ENCODE peak calls at places on chromosomes 3 and 15, in ten cellular contexts. Z is aorta, U is neuronal stem cell, C is Panc1, Y is pancreas, P is HepG2, Q is endodermal cell, X is HAP-1, F is lower lobe of right lung, V is body of pancreas. T is an unnamed sample. For H3K4me1 and H3K36me3, the result is how much of the 10 kb centered on the place peaks cover.

GRCh38 chr3:179258820-179259219 is 7.9 kb upstream of the KCNMB3 start:
- DNase-seq in V (no peak), C (no peak), X (no peak), F (no peak), U (no peak), Y (no peak), Z (no peak), Q (no peak), P (no peak), T (no peak)

GRCh38 chr3:183254816-183255730 is 2.0 kb downstream of the B3GNT5 start:
- DNase-seq in F (no peak), P (no peak), Y (no peak), Q (no peak), V (no peak), C (no peak), U (no peak), Z (no peak), X (peak), T (no peak)

GRCh38 chr3:115436767-115437301 is 186.5 kb upstream of the GAP43 start:
- DNase-seq in P (peak), Y (no peak), Q (peak), U (no peak), V (no peak), C (no peak), X (no peak), F (no peak), Z (peak), T (no peak)

GRCh38 chr3:159620873-159621272 is 367.8 kb upstream of the IL12A start:
- DNase-seq in V (no peak), U (no peak), Y (no peak), P (no peak), Z (no peak), X (no peak), Q (no peak), F (no peak), C (peak), T (no peak)

GRCh38 chr15:77818484-77819270 is 186.0 kb upstream of the LINGO1 start:
- DNase-seq in U (no peak), C (no peak), Q (peak), P (no peak), V (no peak), F (no peak), X (peak), Z (no peak), Y (no peak), T (no peak)

GRCh38 chr3:87088984-87089841 is 98.3 kb upstream of the VGLL3 start:
- DNase-seq in X (no peak), Y (peak), U (no peak), Q (no peak), F (peak), P (no peak), Z (peak), V (peak), C (peak), T (no peak)

GRCh38 chr3:150737874-150738679 is 24.9 kb downstream of the SIAH2 start:
- DNase-seq in Q (peak), X (no peak), Z (no peak), P (peak), C (no peak), V (peak), Y (no peak), U (no peak), F (no peak), T (no peak)

GRCh38 chr3:94965867-94966471 is 903.1 kb downstream of the NSUN3 start:
- DNase-seq in U (no peak), F (no peak), C (no peak), X (no peak), Z (no peak), Q (no peak), V (no peak), P (no peak), Y (no peak), T (no peak)

GRCh38 chr3:24493951-24494615 is 567 bp downstream of the THRB start:
- DNase-seq in P (peak), X (peak), F (peak), Q (peak), U (peak), Z (peak), Y (peak), C (no peak), V (peak), T (no peak)

GRCh38 chr15:60074181-60074885 is 70.2 kb downstream of the FOXB1 start:
- DNase-seq in U (no peak), Z (no peak), V (no peak), P (no peak), F (no peak), Y (no peak), Q (no peak), C (no peak), X (no peak), T (no peak)

GRCh38 chr3:159548675-159549335 is 439.8 kb upstream of the IL12A start:
- DNase-seq in C (no peak), Y (no peak), P (no peak), X (no peak), V (no peak), U (no peak), Z (no peak), Q (no peak), F (no peak), T (no peak)

GRCh38 chr3:69239063-69239462 is 116.7 kb upstream of the LMOD3 start:
- DNase-seq in Y (no peak), V (no peak), Q (no peak), X (no peak), Z (no peak), U (no peak), P (no peak), F (no peak), C (no peak), T (no peak)

GRCh38 chr3:146594843-146595482 is 10.2 kb downstream of the PLSCR5 start:
- DNase-seq in F (no peak), P (peak), U (no peak), X (peak), V (no peak), Y (no peak), Q (no peak), Z (no peak), C (no peak), T (no peak)

GRCh38 chr3:195082811-195083210 is 188.1 kb downstream of the XXYLT1 start:
- DNase-seq in U (no peak), V (no peak), Z (peak), F (peak), Q (no peak), C (no peak), X (no peak), Y (peak), P (no peak), T (no peak)

GRCh38 chr3:194276768-194277546 is 74.2 kb downstream of the CPN2 start:
- DNase-seq in Z (peak), F (peak), Q (peak), C (no peak), V (peak), U (no peak), P (no peak), Y (peak), X (no peak), T (no peak)

GRCh38 chr3:81218023-81218422 is 543.4 kb downstream of the GBE1 start:
- DNase-seq in C (no peak), Q (peak), X (peak), V (no peak), P (peak), Y (no peak), F (no peak), Z (no peak), U (peak), T (no peak)

GRCh38 chr15:63015618-63016017 is 26.9 kb upstream of the TPM1 start:
- DNase-seq in C (peak), Q (no peak), Y (no peak), V (no peak), Z (peak), U (no peak), F (no peak), P (no peak), X (no peak), T (no peak)

GRCh38 chr3:16026753-16027152 is 147.7 kb upstream of the GALNT15 start:
- DNase-seq in Z (no peak), P (no peak), Q (no peak), U (no peak), V (no peak), F (no peak), X (no peak), C (no peak), Y (no peak), T (no peak)

GRCh38 chr3:87288486-87288885 is 12.1 kb upstream of the POU1F1 start:
- DNase-seq in U (no peak), Q (no peak), P (no peak), V (no peak), C (no peak), Z (no peak), F (no peak), X (no peak), Y (no peak), T (no peak)

GRCh38 chr3:161221881-161222600 is 930 bp downstream of the NMD3 start:
- DNase-seq in C (no peak), Y (no peak), V (peak), Q (no peak), F (peak), P (no peak), X (no peak), U (no peak), Z (peak), T (no peak)

GRCh38 chr3:69819283-69819682 is 80.0 kb downstream of the MITF start:
- DNase-seq in U (no peak), Q (no peak), F (no peak), Y (no peak), V (no peak), Z (no peak), C (no peak), X (no peak), P (no peak), T (no peak)

GRCh38 chr15:51450001-51450400 is 108.5 kb downstream of the GLDN start:
- DNase-seq in Q (no peak), X (no peak), F (no peak), U (no peak), V (peak), P (peak), C (no peak), Z (no peak), Y (no peak), T (no peak)

GRCh38 chr3:195893121-195893449 is 15.3 kb downstream of the TNK2 start:
- DNase-seq in F (no peak), U (no peak), Q (no peak), X (no peak), Y (peak), C (no peak), Z (peak), V (peak), P (no peak), T (no peak)

GRCh38 chr15:40286794-40287193 is 3.9 kb upstream of the ANKRD63 start:
- DNase-seq in U (no peak), F (no peak), C (no peak), V (no peak), P (no peak), Q (no peak), X (no peak), Z (no peak), Y (no peak), T (no peak)

GRCh38 chr3:150956376-150956775 is 16.2 kb downstream of the CLRN1 start:
- DNase-seq in U (no peak), Q (no peak), C (no peak), V (no peak), P (no peak), X (no peak), Y (no peak), Z (no peak), F (no peak), T (no peak)

GRCh38 chr15:101619615-101619865 is 32.6 kb downstream of the TM2D3 start:
- DNase-seq in Z (no peak), Y (no peak), X (no peak), C (no peak), V (no peak), P (no peak), Q (no peak), U (no peak), F (no peak), T (no peak)

GRCh38 chr3:37824954-37825328 is 36.7 kb upstream of the CTDSPL start:
- DNase-seq in P (no peak), F (no peak), Z (no peak), U (no peak), V (no peak), Y (no peak), X (no peak), Q (no peak), C (no peak), T (no peak)

GRCh38 chr3:197225579-197225978 is 72.8 kb downstream of the DLG1 start:
- DNase-seq in C (no peak), U (no peak), P (no peak), Q (no peak), V (no peak), Z (no peak), Y (no peak), X (no peak), F (no peak), T (no peak)

GRCh38 chr15:82272154-82272553 is 9.5 kb downstream of the SAXO2 start:
- DNase-seq in V (no peak), P (no peak), U (no peak), F (no peak), Y (no peak), C (no peak), X (no peak), Z (no peak), Q (no peak), T (no peak)

GRCh38 chr3:142586803-142587406 is 8.4 kb upstream of the ATR start:
- DNase-seq in V (peak), F (no peak), Q (peak), P (peak), Z (no peak), Y (no peak), U (peak), X (peak), C (peak), T (no peak)

GRCh38 chr15:58213587-58214360 is 75.6 kb downstream of the AQP9 start:
- DNase-seq in U (no peak), Y (no peak), Z (no peak), C (no peak), Q (no peak), F (no peak), V (no peak), X (no peak), P (no peak), T (no peak)

GRCh38 chr3:151843275-151843674 is 29.4 kb downstream of the AADAC start:
- DNase-seq in C (no peak), Y (no peak), F (no peak), Z (no peak), V (no peak), Q (no peak), U (no peak), P (no peak), X (peak), T (no peak)

GRCh38 chr3:170703121-170703588 is 117.3 kb upstream of the SLC7A14 start:
- DNase-seq in C (no peak), F (no peak), Q (no peak), Z (no peak), P (no peak), U (no peak), V (no peak), Y (no peak), X (no peak), T (no peak)

GRCh38 chr3:39744746-39745145 is 64.7 kb upstream of the MYRIP start:
- DNase-seq in Z (no peak), Q (no peak), Y (no peak), V (no peak), C (no peak), X (no peak), F (no peak), P (no peak), U (no peak), T (no peak)

GRCh38 chr3:71074416-71074815 is 509.1 kb downstream of the FOXP1 start:
- DNase-seq in Q (no peak), V (no peak), Y (no peak), Z (no peak), F (no peak), P (no peak), U (no peak), X (no peak), C (no peak), T (no peak)
- H3K4me1 ChIP-seq in Q (under half), V (under half), Y (under half), Z (under half), F (under half), P (under half), U (under half), X (under half), C (under half), T (under half)

DNA sequence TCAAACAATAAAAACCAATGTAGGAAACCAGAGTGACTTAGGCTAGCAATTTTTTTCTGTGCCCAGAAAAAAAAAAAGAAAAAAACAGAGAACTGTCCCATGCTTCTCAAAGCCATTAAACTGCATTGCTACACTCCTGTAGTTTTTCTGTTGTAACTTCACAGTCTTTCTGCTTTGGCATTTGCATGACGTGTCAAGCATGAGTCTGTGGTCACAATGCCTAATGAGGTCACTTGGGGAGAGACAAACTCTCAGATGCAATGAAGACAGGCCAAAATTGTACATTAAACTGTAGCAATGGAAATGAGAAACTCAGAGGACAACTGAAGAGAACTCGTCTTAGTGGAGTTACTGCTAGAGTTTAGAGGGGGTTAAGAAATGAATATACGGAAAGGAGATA is 30.8 kb downstream of the CCDC80 start:
- DNase-seq in U (no peak), F (no peak), X (no peak), Z (no peak), P (no peak), V (no peak), Y (no peak), C (no peak), Q (no peak), T (no peak)
- H3K36me3 ChIP-seq in U (half or more), F (under half), X (under half), Z (under half), P (under half), V (under half), Y (under half), C (under half), Q (under half), T (under half)

GRCh38 chr15:30921106-30921505 is 17.4 kb downstream of the FAN1 start:
- DNase-seq in Z (no peak), F (no peak), Y (no peak), V (no peak), U (no peak), C (no peak), Q (no peak), P (no peak), X (no peak), T (no peak)
- H3K4me1 ChIP-seq in Z (under half), F (under half), Y (under half), V (under half), U (under half), C (under half), Q (under half), P (under half), X (under half), T (under half)

DNA sequence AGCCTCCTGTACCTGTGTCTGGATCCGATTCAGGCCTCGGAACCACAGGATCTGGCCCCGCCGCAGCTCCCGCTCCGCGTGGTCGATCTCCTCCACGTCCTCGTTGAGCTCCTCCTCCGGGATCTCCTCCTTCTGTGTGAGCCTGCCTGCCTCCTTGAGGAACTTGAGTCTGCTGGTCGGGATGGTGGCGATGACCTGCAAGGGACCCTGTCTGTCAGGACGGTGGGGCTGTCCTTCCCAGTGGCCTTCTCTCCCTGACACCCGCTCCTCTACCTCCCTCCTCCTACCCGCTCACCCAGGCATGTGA is 17.2 kb upstream of the SEC13 start:
- DNase-seq in F (no peak), P (no peak), V (no peak), C (no peak), Y (no peak), Z (no peak), U (no peak), Q (no peak), X (no peak), T (no peak)
- H3K36me3 ChIP-seq in F (under half), P (under half), V (under half), C (under half), Y (under half), Z (under half), U (under half), Q (under half), X (under half), T (under half)

DNA sequence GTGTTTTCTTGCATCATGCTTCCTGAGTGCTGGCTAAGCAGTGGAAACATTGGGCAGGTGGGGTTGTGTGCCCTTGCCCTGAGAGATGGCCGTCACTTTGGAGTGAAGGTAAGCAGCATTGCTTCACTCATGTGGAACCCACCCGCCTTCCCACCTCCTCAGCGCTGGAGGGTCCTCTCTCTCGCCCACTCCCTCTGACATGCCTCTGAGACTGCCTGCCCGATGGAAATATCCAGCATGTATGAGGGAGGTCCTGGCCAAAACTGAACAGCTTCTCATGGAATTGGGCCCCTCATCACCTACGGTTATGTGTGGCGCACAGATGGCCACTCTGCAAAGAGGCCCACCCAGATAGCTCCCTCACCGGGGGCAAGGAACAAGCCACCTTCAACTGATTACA is 48.6 kb downstream of the SMAD3 start:
- DNase-seq in Y (no peak), F (no peak), P (no peak), X (no peak), Q (no peak), U (no peak), C (no peak), V (no peak), Z (peak), T (no peak)
- H3K4me1 ChIP-seq in Y (half or more), F (half or more), P (half or more), X (under half), Q (under half), U (under half), C (half or more), V (half or more), Z (under half), T (half or more)

DNA sequence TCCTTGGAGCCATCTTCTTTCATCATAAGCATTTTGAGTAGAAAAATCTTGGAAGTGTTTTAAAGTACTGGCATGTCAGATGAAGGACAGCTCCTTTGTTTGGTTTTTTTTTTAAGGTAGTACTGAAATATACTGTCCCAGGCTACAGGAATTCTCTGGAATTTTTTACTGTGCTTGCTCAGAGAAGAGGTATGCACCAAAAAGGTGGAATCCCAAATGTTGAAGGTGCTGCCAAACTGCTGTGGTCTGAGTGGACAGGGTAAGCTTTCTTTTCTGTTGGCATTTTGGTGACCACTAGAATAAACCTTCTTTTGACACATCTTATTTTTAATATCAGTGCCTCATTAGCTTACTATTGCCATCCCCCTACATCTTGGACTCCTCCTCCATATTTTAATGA is 7.2 kb downstream of the GNL3 start:
- DNase-seq in C (no peak), X (no peak), P (no peak), F (no peak), Q (no peak), U (no peak), Y (no peak), Z (no peak), V (no peak), T (no peak)
- H3K36me3 ChIP-seq in C (half or more), X (half or more), P (half or more), F (half or more), Q (half or more), U (half or more), Y (half or more), Z (under half), V (half or more), T (half or more)